ENCODE peak calls at places on chromosomes 1 and 21, in five cellular contexts. One of them, this sample, is unnamed.

GRCh38 chr1:78045850-78046778 is at the start of gene GIPC2:
- DNase-seq in DMS79: peak; percentile 31
- DNase-seq in left cardiac atrium: peak; percentile 46
- DNase-seq in HCEC 1CT: no peak
- DNase-seq in EL: peak; percentile 48
- DNase-seq in this sample: peak; percentile 66

GRCh38 chr1:14662116-14662515 is 63.6 kb downstream of the KAZN start:
- DNase-seq in DMS79: no peak
- DNase-seq in left cardiac atrium: peak; percentile 50
- DNase-seq in HCEC 1CT: no peak
- DNase-seq in EL: no peak
- DNase-seq in this sample: peak; percentile 39

GRCh38 chr1:198749279-198749678 is 110.4 kb downstream of the PTPRC start:
- DNase-seq in DMS79: no peak
- DNase-seq in left cardiac atrium: no peak
- DNase-seq in HCEC 1CT: peak; percentile 51
- DNase-seq in EL: no peak
- DNase-seq in this sample: no peak

GRCh38 chr1:168917309-168917708 is 188.3 kb upstream of the DPT start:
- DNase-seq in DMS79: no peak
- DNase-seq in left cardiac atrium: no peak
- DNase-seq in HCEC 1CT: no peak
- DNase-seq in EL: no peak
- DNase-seq in this sample: no peak

GRCh38 chr1:113835686-113836290 is 23.5 kb upstream of the RSBN1 start:
- DNase-seq in DMS79: no peak
- DNase-seq in left cardiac atrium: no peak
- DNase-seq in HCEC 1CT: peak; percentile 43
- DNase-seq in EL: peak; percentile 55
- DNase-seq in this sample: no peak

GRCh38 chr1:161117681-161118581 is at the start of the genes NIT1 and PFDN2:
- DNase-seq in DMS79: peak; percentile 67
- DNase-seq in left cardiac atrium: peak; percentile 90
- DNase-seq in HCEC 1CT: peak; percentile 78
- DNase-seq in EL: peak; percentile 86
- DNase-seq in this sample: peak; percentile 90

GRCh38 chr1:226438007-226438406 is 30.1 kb upstream of the PARP1 start:
- DNase-seq in DMS79: no peak
- DNase-seq in left cardiac atrium: no peak
- DNase-seq in HCEC 1CT: peak; percentile 16
- DNase-seq in EL: no peak
- DNase-seq in this sample: no peak

GRCh38 chr1:228898582-228898992 is 163.3 kb downstream of the RHOU start:
- DNase-seq in DMS79: no peak
- DNase-seq in left cardiac atrium: no peak
- DNase-seq in HCEC 1CT: no peak
- DNase-seq in EL: no peak
- DNase-seq in this sample: no peak

GRCh38 chr21:25079053-25079452 is 528.2 kb downstream of the MRPL39 start:
- DNase-seq in DMS79: no peak
- DNase-seq in left cardiac atrium: no peak
- DNase-seq in HCEC 1CT: no peak
- DNase-seq in EL: no peak
- DNase-seq in this sample: no peak

GRCh38 chr1:200262326-200262965 is 147.4 kb downstream of the ZNF281 start:
- DNase-seq in DMS79: no peak
- DNase-seq in left cardiac atrium: no peak
- DNase-seq in HCEC 1CT: no peak
- DNase-seq in EL: no peak
- DNase-seq in this sample: no peak

GRCh38 chr1:78003882-78004718 is 639 bp upstream of the DNAJB4 start:
- DNase-seq in DMS79: no peak
- DNase-seq in left cardiac atrium: peak; percentile 33
- DNase-seq in HCEC 1CT: peak; percentile 87
- DNase-seq in EL: peak; percentile 83
- DNase-seq in this sample: peak; percentile 54

GRCh38 chr1:61591316-61591715 is 133.6 kb downstream of the TM2D1 start:
- DNase-seq in DMS79: no peak
- DNase-seq in left cardiac atrium: peak; percentile 34
- DNase-seq in HCEC 1CT: no peak
- DNase-seq in EL: no peak
- DNase-seq in this sample: no peak

GRCh38 chr1:214475331-214475730 is 76.1 kb downstream of the PTPN14 start:
- DNase-seq in DMS79: no peak
- DNase-seq in left cardiac atrium: no peak
- DNase-seq in HCEC 1CT: no peak
- DNase-seq in EL: no peak
- DNase-seq in this sample: no peak

GRCh38 chr1:18941221-18942141 is 15.0 kb downstream of the IFFO2 start:
- DNase-seq in DMS79: no peak
- DNase-seq in left cardiac atrium: peak; percentile 48
- DNase-seq in HCEC 1CT: no peak
- DNase-seq in EL: no peak
- DNase-seq in this sample: no peak

GRCh38 chr21:46605759-46606426 is 1.0 kb upstream of the S100B start:
- DNase-seq in DMS79: no peak
- DNase-seq in left cardiac atrium: peak; percentile 48
- DNase-seq in HCEC 1CT: no peak
- DNase-seq in EL: no peak
- DNase-seq in this sample: peak; percentile 47

GRCh38 chr1:225762444-225762843 is 15.2 kb upstream of the SRP9 start:
- DNase-seq in DMS79: no peak
- DNase-seq in left cardiac atrium: no peak
- DNase-seq in HCEC 1CT: no peak
- DNase-seq in EL: no peak
- DNase-seq in this sample: no peak

GRCh38 chr21:21213297-21213696 is 215.1 kb downstream of the NCAM2 start:
- DNase-seq in DMS79: no peak
- DNase-seq in left cardiac atrium: no peak
- DNase-seq in HCEC 1CT: no peak
- DNase-seq in EL: peak; percentile 7
- DNase-seq in this sample: no peak

GRCh38 chr1:155697046-155697445 is 8.2 kb downstream of the DAP3 start:
- DNase-seq in DMS79: no peak
- DNase-seq in left cardiac atrium: no peak
- DNase-seq in HCEC 1CT: no peak
- DNase-seq in EL: no peak
- DNase-seq in this sample: no peak

GRCh38 chr1:1023700-1024099 is 3.8 kb downstream of the AGRN start:
- DNase-seq in DMS79: no peak
- DNase-seq in left cardiac atrium: no peak
- DNase-seq in HCEC 1CT: no peak
- DNase-seq in EL: no peak
- DNase-seq in this sample: no peak

GRCh38 chr1:151984313-151984956 is 9.2 kb downstream of the S100A10 start:
- DNase-seq in DMS79: no peak
- DNase-seq in left cardiac atrium: no peak
- DNase-seq in HCEC 1CT: no peak
- DNase-seq in EL: no peak
- DNase-seq in this sample: no peak

GRCh38 chr1:206059354-206059915 is 6.5 kb downstream of the RHEX start:
- DNase-seq in DMS79: no peak
- DNase-seq in left cardiac atrium: no peak
- DNase-seq in HCEC 1CT: no peak
- DNase-seq in EL: peak; percentile 4
- DNase-seq in this sample: no peak

GRCh38 chr1:54135436-54136120 is 17.2 kb downstream of the CDCP2 start:
- DNase-seq in DMS79: no peak
- DNase-seq in left cardiac atrium: no peak
- DNase-seq in HCEC 1CT: peak; percentile 34
- DNase-seq in EL: no peak
- DNase-seq in this sample: no peak

This sample was measured in heart left ventricle.